ENCODE peak calls at places on chromosomes 3 and 15, in six cellular contexts. J is cardiac fibroblast; G is GM13977; D is heart right ventricle; V is GM20000; I is CD4-positive, alpha-beta T cell. U is an unnamed sample.

GRCh38 chr15:74196175-74196574 is 6.4 kb downstream of the STRA6 start:
- DNase-seq in J (peak), G (no peak), D (peak), V (no peak), I (no peak), U (peak)

GRCh38 chr3:106794442-106794841 is 582.8 kb upstream of the CCDC54 start:
- DNase-seq in J (no peak), G (no peak), D (no peak), V (no peak), I (no peak), U (no peak)

GRCh38 chr3:154684021-154684420 is 254.0 kb upstream of the GPR149 start:
- DNase-seq in J (no peak), G (no peak), D (no peak), V (no peak), I (no peak), U (no peak)

GRCh38 chr3:181899702-181900101 is 188.0 kb downstream of the SOX2 start:
- DNase-seq in J (no peak), G (no peak), D (no peak), V (no peak), I (no peak), U (no peak)

GRCh38 chr15:68295430-68295829 is 17.9 kb downstream of the FEM1B start:
- DNase-seq in J (no peak), G (no peak), D (no peak), V (no peak), I (no peak), U (no peak)

GRCh38 chr15:91885714-91886265 is 32.3 kb downstream of the SLCO3A1 start:
- DNase-seq in J (no peak), G (no peak), D (no peak), V (no peak), I (no peak), U (no peak)

GRCh38 chr3:116863842-116864626 is 154.5 kb downstream of the TUSC7 start:
- DNase-seq in J (peak), G (no peak), D (no peak), V (peak), I (no peak), U (no peak)

GRCh38 chr15:31283046-31283445 is 43.6 kb upstream of the KLF13 start:
- DNase-seq in J (no peak), G (no peak), D (no peak), V (no peak), I (no peak), U (no peak)

GRCh38 chr15:36914962-36915808 is 185.2 kb downstream of the MEIS2 start:
- DNase-seq in J (peak), G (no peak), D (no peak), V (no peak), I (no peak), U (no peak)

GRCh38 chr3:185734725-185735096 is 90.1 kb downstream of the IGF2BP2 start:
- DNase-seq in J (no peak), G (no peak), D (no peak), V (no peak), I (no peak), U (no peak)

GRCh38 chr3:141000027-141000663 is 51.0 kb upstream of the SPSB4 start:
- DNase-seq in J (peak), G (peak), D (peak), V (peak), I (peak), U (peak)

GRCh38 chr3:15979490-15979889 is 181.7 kb upstream of the ANKRD28 start:
- DNase-seq in J (peak), G (no peak), D (no peak), V (no peak), I (no peak), U (no peak)

GRCh38 chr3:155745795-155746550 is 1.1 kb upstream of the PLCH1 start:
- DNase-seq in J (no peak), G (no peak), D (no peak), V (no peak), I (no peak), U (no peak)

GRCh38 chr15:74007820-74008371 is 13.4 kb downstream of the PML start:
- DNase-seq in J (no peak), G (no peak), D (no peak), V (no peak), I (peak), U (no peak)

GRCh38 chr15:36358094-36358961 is 221.1 kb upstream of the CDIN1 start:
- DNase-seq in J (peak), G (no peak), D (no peak), V (no peak), I (no peak), U (peak)

GRCh38 chr3:194640829-194641228 is 7.6 kb upstream of the TMEM44 start:
- DNase-seq in J (peak), G (no peak), D (no peak), V (no peak), I (peak), U (no peak)

GRCh38 chr3:44396200-44397171 is 57.9 kb downstream of the TCAIM start:
- DNase-seq in J (no peak), G (no peak), D (no peak), V (no peak), I (no peak), U (no peak)

GRCh38 chr3:152650177-152650576 is 184.8 kb upstream of the P2RY1 start:
- DNase-seq in J (peak), G (no peak), D (no peak), V (no peak), I (no peak), U (no peak)

GRCh38 chr3:155282416-155283091 is 10.9 kb downstream of the STRIT1 start:
- DNase-seq in J (peak), G (no peak), D (no peak), V (no peak), I (no peak), U (peak)

GRCh38 chr15:55289011-55289572 is 521 bp downstream of the RAB27A start:
- DNase-seq in J (peak), G (peak), D (no peak), V (peak), I (peak), U (no peak)

GRCh38 chr15:70182858-70183695 is 85.4 kb upstream of the TLE3 start:
- DNase-seq in J (no peak), G (no peak), D (no peak), V (no peak), I (no peak), U (no peak)
- TF ChIP-seq CTCF in J (no peak), G (no peak), D (no peak), V (no peak), I (no peak), U (peak)

DNA sequence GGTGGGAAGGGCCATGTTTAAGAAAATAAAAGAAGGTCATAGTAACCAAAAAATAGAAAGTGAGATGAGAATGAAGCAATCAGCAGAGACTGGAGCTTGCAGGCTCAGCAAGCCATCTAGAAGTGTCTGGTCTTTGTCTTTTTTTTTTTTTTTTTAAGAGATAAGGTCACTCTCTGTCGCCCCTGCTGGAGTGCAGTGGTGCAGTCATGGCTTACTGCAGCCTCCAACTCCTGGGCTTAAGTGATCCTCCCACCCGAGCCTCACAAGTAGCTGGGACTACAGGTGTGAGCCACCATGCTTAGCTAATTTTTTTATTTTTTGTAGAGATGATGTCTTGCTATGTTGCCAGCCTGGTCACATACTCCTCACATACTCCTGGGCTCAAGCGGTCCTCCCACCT is 36.2 kb downstream of the GXYLT2 start:
- DNase-seq in J (peak), G (no peak), D (no peak), V (no peak), I (no peak), U (no peak)
- TF ChIP-seq CTCF in J (no peak), G (no peak), D (no peak), V (no peak), I (no peak), U (peak)

DNA sequence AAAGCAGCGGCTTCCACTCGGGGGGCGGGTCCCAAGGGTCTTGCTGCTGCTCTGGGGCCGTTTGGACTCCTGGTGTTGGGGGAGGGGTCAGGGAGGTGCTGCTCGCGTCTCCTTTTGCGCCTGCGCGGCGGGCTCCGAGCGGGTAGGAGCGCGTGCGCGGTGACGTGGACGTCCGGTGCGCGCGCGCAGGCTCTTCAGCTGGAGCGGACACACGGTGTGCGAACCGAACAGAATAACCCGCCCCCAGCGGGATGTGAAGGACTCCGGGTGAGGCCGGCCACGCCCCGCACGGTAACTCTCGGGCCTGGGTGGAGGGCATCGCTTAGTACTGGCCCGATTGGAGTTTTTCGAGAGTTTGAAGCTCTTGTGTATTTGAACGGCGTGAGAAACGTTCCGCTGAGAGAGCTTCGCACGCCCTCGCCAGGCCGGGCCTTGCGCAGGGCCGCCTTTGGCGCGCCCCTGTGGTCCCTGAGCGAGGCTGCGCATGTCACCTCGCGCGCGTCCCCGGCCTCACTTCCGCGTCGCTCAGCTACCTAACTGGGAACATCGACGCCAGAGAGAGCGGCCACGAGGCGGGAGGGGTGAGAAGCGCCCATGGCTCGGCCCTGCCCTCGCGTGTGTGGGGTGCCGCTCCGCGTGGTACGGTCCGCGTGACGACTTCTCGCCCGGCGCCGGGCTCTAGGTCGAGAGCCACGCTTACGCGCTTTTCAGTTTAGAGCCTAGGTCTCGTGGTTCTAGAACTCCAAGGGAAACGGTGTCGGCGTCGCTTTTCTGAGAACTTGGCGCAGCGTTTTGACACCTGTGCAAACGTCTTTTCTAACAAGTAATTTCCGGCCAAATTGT is at the start of gene MGA:
- DNase-seq in J (peak), G (peak), D (peak), V (peak), I (peak), U (peak)
- TF ChIP-seq CTCF in J (no peak), G (peak), D (peak), V (no peak), I (no peak), U (no peak)

GRCh38 chr3:50154840-50155490 is at the start of gene SEMA3F:
- DNase-seq in J (peak), G (peak), D (peak), V (peak), I (peak), U (peak)
- TF ChIP-seq CTCF in J (no peak), G (no peak), D (peak), V (no peak), I (no peak), U (no peak)

DNA sequence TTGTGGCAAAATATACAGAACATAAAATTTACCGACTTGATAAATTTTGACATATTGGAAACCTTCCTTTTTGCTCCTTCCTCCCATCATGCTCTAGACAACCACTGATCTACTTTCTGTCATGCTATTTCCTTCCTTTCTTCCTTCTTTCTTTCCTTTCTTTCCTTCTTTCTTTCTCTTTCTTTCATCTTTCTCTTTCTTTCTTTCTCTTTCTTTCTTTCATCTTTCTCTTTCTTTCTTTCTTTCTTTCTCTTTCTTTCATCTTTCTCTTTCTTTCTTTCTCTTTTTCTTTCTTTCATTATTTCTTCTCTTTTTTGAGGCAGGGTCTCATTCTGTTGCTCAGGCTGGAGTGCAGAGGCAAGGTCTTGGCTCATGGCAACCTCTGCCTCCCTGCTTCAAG is 8.9 kb upstream of the TMEM45A start:
- DNase-seq in J (no peak), G (no peak), D (no peak), V (no peak), I (no peak), U (no peak)
- TF ChIP-seq CTCF in J (no peak), G (no peak), D (no peak), V (no peak), I (no peak), U (no peak)

GRCh38 chr3:9172851-9173320 is 76.6 kb downstream of the SRGAP3 start:
- DNase-seq in J (no peak), G (no peak), D (no peak), V (no peak), I (no peak), U (no peak)
- TF ChIP-seq CTCF in J (no peak), G (no peak), D (no peak), V (no peak), I (no peak), U (no peak)

DNA sequence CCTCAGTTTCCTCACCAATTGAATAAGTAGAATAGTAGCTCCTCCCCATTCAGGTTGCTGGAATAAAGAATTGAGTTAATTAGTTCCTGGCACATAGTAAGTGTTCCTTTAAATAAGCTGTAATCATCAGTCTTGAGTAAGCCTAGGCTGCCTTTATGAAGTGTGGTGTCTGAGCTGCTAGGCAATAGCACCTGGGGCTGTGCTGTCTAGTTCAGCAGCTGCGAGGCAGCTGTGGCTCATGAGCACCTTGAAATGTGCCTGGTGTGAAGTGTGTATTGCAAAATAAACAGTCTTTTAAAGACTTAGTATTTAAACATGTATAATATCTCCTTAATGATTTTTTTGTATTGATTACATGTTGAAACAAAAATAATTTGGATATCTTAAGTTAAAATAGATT is 77.6 kb downstream of the TOP2B start:
- DNase-seq in J (no peak), G (no peak), D (no peak), V (no peak), I (no peak), U (no peak)
- TF ChIP-seq CTCF in J (no peak), G (no peak), D (no peak), V (no peak), I (no peak), U (no peak)

GRCh38 chr3:188975612-188976314 is 196.0 kb upstream of the TPRG1 start:
- DNase-seq in J (no peak), G (no peak), D (no peak), V (no peak), I (no peak), U (no peak)
- TF ChIP-seq CTCF in J (no peak), G (no peak), D (no peak), V (no peak), I (no peak), U (no peak)

U was measured in HFFc6.